ENCODE peak calls at places on chromosomes 5 and 9, in eight cellular contexts. C is transverse colon, E is stomach, V is sigmoid colon, Z is H1, P is GM12878, J is HepG2, B is SK-N-SH. A is an unnamed sample.

GRCh38 chr5:121698690-121699089 is 153.0 kb upstream of the FTMT start:
- DNase-seq in J (no peak), P (no peak), V (no peak), Z (no peak), C (no peak), B (no peak), E (no peak), A (no peak)

GRCh38 chr9:102185371-102185770 is 446.9 kb upstream of the GRIN3A start:
- DNase-seq in B (no peak), E (peak), C (no peak), V (no peak), Z (no peak), P (no peak), J (no peak), A (no peak)

GRCh38 chr5:10760033-10760975 is 730 bp downstream of the DAP start:
- DNase-seq in E (peak), Z (no peak), B (peak), P (no peak), V (peak), J (peak), C (peak), A (no peak)

GRCh38 chr5:64331597-64332277 is 166.1 kb downstream of the RNF180 start:
- DNase-seq in V (peak), C (no peak), J (no peak), P (no peak), E (peak), Z (no peak), B (no peak), A (peak)

GRCh38 chr5:17398439-17398838 is 99.6 kb upstream of the TAF11L2 start:
- DNase-seq in C (no peak), V (no peak), P (no peak), E (no peak), J (no peak), Z (no peak), B (peak), A (no peak)

GRCh38 chr9:114285166-114285867 is 37.6 kb upstream of the ORM1 start:
- DNase-seq in B (peak), V (peak), Z (no peak), E (no peak), P (no peak), J (no peak), C (no peak), A (peak)

GRCh38 chr5:9198399-9198798 is 347.5 kb downstream of the SEMA5A start:
- DNase-seq in B (no peak), J (no peak), Z (no peak), E (no peak), P (no peak), C (no peak), V (no peak), A (no peak)

GRCh38 chr5:129988453-129988852 is 84.2 kb downstream of the CHSY3 start:
- DNase-seq in B (no peak), V (no peak), Z (no peak), C (no peak), E (no peak), J (no peak), P (no peak), A (no peak)

GRCh38 chr9:33264473-33265177 is at the start of the genes BAG1 and CHMP5:
- DNase-seq in V (peak), C (peak), J (peak), Z (peak), B (peak), E (peak), P (peak), A (peak)

GRCh38 chr9:133405508-133406009 is 12.3 kb downstream of the REXO4 start:
- DNase-seq in V (no peak), E (no peak), C (no peak), B (no peak), Z (no peak), P (no peak), J (no peak), A (no peak)

GRCh38 chr5:155046591-155046990 is 33.0 kb downstream of the KIF4B start:
- DNase-seq in P (no peak), E (no peak), J (no peak), B (no peak), V (no peak), C (no peak), Z (no peak), A (no peak)

GRCh38 chr5:171776747-171777419 is 8.7 kb upstream of the SMIM23 start:
- DNase-seq in P (no peak), C (no peak), Z (no peak), J (no peak), V (no peak), E (no peak), B (no peak), A (no peak)

GRCh38 chr9:110900917-110901316 is 137.4 kb downstream of the LPAR1 start:
- DNase-seq in C (no peak), E (no peak), J (no peak), V (no peak), B (no peak), Z (no peak), P (no peak), A (no peak)

GRCh38 chr9:81871695-81872094 is 56.5 kb upstream of the SPATA31D4 start:
- DNase-seq in V (no peak), J (no peak), E (no peak), B (no peak), C (no peak), P (no peak), Z (no peak), A (no peak)

GRCh38 chr5:179806250-179807045 is at the start of gene MGAT4B:
- DNase-seq in B (peak), V (peak), J (no peak), C (peak), E (peak), P (no peak), Z (no peak), A (peak)

GRCh38 chr5:123936548-123936947 is 424.6 kb downstream of the CSNK1G3 start:
- DNase-seq in P (no peak), B (no peak), Z (no peak), C (no peak), E (no peak), V (no peak), J (no peak), A (no peak)

GRCh38 chr9:70613024-70613768 is 198.7 kb upstream of the KLF9 start:
- DNase-seq in V (no peak), E (no peak), P (no peak), B (no peak), Z (no peak), J (no peak), C (no peak), A (no peak)

GRCh38 chr5:73229271-73229670 is 56.3 kb downstream of the TMEM174 start:
- DNase-seq in B (no peak), P (no peak), Z (no peak), V (no peak), E (no peak), C (no peak), J (no peak), A (no peak)

GRCh38 chr5:137575847-137576246 is 76.7 kb upstream of the SPOCK1 start:
- DNase-seq in V (no peak), Z (no peak), P (no peak), J (no peak), E (no peak), B (no peak), C (no peak), A (no peak)

GRCh38 chr5:81948349-81948748 is 23.5 kb upstream of the ATG10 start:
- DNase-seq in P (no peak), J (no peak), V (no peak), Z (no peak), E (no peak), B (no peak), C (no peak), A (no peak)

GRCh38 chr9:112009656-112010055 is 113.0 kb downstream of the UGCG start:
- DNase-seq in B (no peak), V (no peak), C (no peak), J (no peak), Z (no peak), P (no peak), E (no peak), A (no peak)

GRCh38 chr5:15442183-15442550 is 57.8 kb upstream of the FBXL7 start:
- DNase-seq in P (no peak), V (no peak), Z (no peak), J (no peak), E (no peak), B (no peak), C (no peak), A (no peak)

GRCh38 chr5:78361226-78361993 is 993 bp downstream of the SCAMP1 start:
- DNase-seq in J (peak), C (peak), B (peak), P (no peak), V (peak), Z (no peak), E (peak), A (no peak)

GRCh38 chr5:72760259-72760658 is 56.2 kb upstream of the TNPO1 start:
- DNase-seq in J (no peak), V (no peak), P (no peak), E (no peak), C (no peak), Z (no peak), B (no peak), A (no peak)

GRCh38 chr9:32873131-32873530 is 89.8 kb downstream of the TMEM215 start:
- DNase-seq in E (no peak), Z (no peak), J (no peak), B (no peak), P (no peak), V (no peak), C (no peak), A (no peak)

GRCh38 chr5:146400206-146400605 is 46.9 kb upstream of the TCERG1 start:
- DNase-seq in V (no peak), Z (no peak), P (no peak), B (peak), J (no peak), E (no peak), C (no peak), A (no peak)

GRCh38 chr5:111993242-111993641 is 236.2 kb upstream of the NREP start:
- DNase-seq in J (no peak), E (no peak), P (no peak), B (no peak), V (no peak), Z (no peak), C (no peak), A (no peak)

GRCh38 chr9:93467062-93467416 is 13.7 kb upstream of the FAM120AOS start:
- DNase-seq in C (no peak), P (no peak), V (no peak), E (no peak), Z (no peak), B (no peak), J (peak), A (no peak)

GRCh38 chr9:37146372-37146771 is 26.0 kb downstream of the ZCCHC7 start:
- DNase-seq in V (no peak), C (no peak), J (no peak), Z (no peak), P (peak), E (no peak), B (no peak), A (no peak)

GRCh38 chr9:104748359-104749031 is 1.0 kb downstream of the NIPSNAP3A start:
- DNase-seq in P (no peak), Z (no peak), B (peak), J (peak), V (no peak), E (no peak), C (no peak), A (no peak)

GRCh38 chr5:179406031-179406681 is 60.9 kb upstream of the ADAMTS2 start:
- DNase-seq in C (no peak), P (no peak), B (no peak), V (no peak), J (no peak), Z (no peak), E (no peak), A (no peak)

GRCh38 chr5:134913254-134913653 is 8.3 kb downstream of the PCBD2 start:
- DNase-seq in B (no peak), E (no peak), C (no peak), P (no peak), J (no peak), Z (no peak), V (no peak), A (no peak)

GRCh38 chr5:158050401-158050800 is 191.5 kb upstream of the CLINT1 start:
- DNase-seq in V (no peak), C (no peak), P (no peak), J (no peak), E (no peak), Z (no peak), B (no peak), A (no peak)

GRCh38 chr5:32275421-32275765 is 37.3 kb downstream of the MTMR12 start:
- DNase-seq in V (no peak), J (peak), E (no peak), C (no peak), B (no peak), Z (no peak), P (no peak), A (peak)

GRCh38 chr9:35728041-35728971 is 3.7 kb downstream of the TLN1 start:
- DNase-seq in J (peak), E (peak), B (no peak), P (no peak), Z (no peak), V (peak), C (peak), A (no peak)

GRCh38 chr5:142441638-142442037 is 116.8 kb upstream of the SPRY4 start:
- DNase-seq in V (peak), J (no peak), B (no peak), Z (no peak), P (no peak), E (no peak), C (peak), A (no peak)

GRCh38 chr9:126471084-126471611 is 142.6 kb upstream of the LMX1B start:
- DNase-seq in Z (no peak), J (no peak), V (no peak), C (peak), E (peak), P (peak), B (no peak), A (peak)
- TF ChIP-seq POLR2AphosphoS5 in Z (no peak), J (no peak), V (no peak), C (no peak), E (peak), P (no peak), B (no peak), A (peak)

DNA sequence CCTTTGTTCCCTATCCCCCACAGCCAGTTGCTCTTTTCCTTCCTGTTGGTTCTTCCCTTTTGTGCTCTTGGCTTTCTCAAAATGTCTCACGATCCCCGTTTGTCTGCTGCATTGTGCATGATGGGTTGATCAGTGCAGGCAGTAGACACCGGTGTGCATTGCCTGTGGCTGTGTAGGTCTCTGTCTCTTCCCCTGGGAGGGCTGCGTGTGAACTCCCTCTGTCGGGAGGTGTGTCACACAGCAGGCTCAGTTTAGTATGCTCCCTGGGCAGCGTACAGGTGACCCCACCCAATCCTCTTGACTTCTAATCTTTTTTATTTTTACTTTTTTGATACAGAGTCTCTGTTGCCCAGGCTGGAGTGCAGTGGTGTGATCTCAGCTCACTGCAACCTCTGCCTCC is 265.3 kb downstream of the FSTL4 start:
- DNase-seq in J (peak), V (no peak), Z (no peak), B (no peak), C (no peak), E (no peak), P (no peak), A (no peak)
- TF ChIP-seq EP300 in J (no peak), V (no peak), Z (no peak), B (no peak), C (no peak), E (no peak), P (no peak), A (no peak)

DNA sequence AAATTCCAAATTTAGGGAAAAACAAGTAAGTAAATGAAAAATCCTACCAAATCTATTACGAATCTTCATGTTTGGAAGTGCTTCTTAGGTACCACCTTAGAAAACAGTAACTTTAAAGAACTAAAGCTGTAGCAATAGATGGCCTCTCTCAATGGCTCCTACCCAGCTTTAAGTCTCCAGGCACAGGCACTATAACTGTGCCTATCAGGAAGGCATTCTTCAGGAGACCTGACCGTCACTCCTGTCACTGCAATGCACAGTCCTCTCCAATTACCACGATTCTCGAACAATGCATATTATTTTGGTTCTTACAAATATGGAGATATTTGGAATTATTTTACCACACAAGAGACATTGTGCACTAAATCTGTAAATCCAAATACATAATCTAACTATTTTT is 12.9 kb downstream of the NFIB start:
- DNase-seq in J (no peak), V (no peak), P (no peak), C (no peak), E (no peak), B (no peak), Z (no peak), A (no peak)
- TF ChIP-seq CTCF in J (no peak), V (no peak), P (no peak), C (no peak), E (no peak), B (no peak), Z (no peak), A (no peak)

DNA sequence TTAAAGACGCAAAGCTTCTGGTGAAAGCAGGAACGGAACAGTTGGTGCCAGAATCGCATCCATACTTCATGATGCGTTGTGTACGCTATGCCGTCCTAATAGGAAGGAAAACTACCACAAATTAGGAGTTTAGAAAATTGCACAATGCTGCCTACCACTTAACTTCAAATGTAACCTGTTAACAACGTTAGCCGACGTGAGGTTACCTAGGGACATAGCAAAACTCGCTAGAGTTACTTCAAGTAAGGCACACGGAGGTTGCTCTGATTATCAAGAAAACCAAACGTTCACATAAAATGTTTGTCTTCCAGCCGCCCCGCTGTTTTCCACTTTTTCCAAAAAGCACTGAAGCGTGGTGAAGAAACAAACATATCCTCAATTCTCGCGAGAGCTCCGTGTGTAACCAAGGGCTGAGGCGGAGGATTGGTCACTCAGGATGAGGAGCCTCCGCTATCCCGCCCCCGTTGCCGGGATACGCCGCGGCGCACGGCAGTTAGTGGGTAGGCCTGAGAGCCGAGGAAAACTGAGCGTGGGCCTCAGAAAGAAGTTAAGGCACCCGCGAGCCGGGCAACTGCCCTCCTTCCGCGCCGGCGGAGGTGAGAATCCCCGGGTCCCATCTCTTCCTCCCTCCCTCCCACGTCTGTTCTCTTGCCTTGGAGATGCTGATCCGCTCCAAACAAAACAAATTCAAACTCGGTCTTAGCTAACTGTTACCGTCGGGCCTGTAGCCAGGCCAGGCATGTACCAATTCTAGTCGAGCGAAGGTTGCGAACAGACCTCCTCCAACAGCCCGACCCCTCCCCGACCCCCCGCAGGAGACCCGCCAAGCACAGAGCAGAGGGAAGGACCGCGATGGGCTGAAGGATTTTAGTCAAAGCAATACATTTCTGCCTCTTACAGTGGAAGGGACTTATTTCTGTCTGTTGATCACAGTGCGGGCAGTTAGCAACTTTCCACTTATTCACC is at the start of gene IFT74:
- DNase-seq in P (peak), C (peak), B (peak), Z (peak), V (peak), J (peak), E (peak), A (peak)
- TF ChIP-seq POLR2AphosphoS5 in P (peak), C (no peak), B (peak), Z (no peak), V (peak), J (peak), E (peak), A (peak)

GRCh38 chr5:1500411-1501091 is 23.2 kb downstream of the LPCAT1 start:
- DNase-seq in J (no peak), B (no peak), V (peak), E (peak), Z (no peak), C (peak), P (no peak), A (no peak)
- TF ChIP-seq EP300 in J (no peak), B (no peak), V (no peak), E (no peak), Z (no peak), C (no peak), P (no peak), A (no peak)

GRCh38 chr5:50325237-50325832 is 115.8 kb downstream of the EMB start:
- DNase-seq in Z (no peak), V (no peak), J (no peak), B (peak), E (no peak), P (no peak), C (no peak), A (no peak)

GRCh38 chr5:50318220-50318619 is 122.9 kb downstream of the EMB start:
- DNase-seq in Z (no peak), J (no peak), C (no peak), B (no peak), P (no peak), E (no peak), V (no peak), A (no peak)

DNA sequence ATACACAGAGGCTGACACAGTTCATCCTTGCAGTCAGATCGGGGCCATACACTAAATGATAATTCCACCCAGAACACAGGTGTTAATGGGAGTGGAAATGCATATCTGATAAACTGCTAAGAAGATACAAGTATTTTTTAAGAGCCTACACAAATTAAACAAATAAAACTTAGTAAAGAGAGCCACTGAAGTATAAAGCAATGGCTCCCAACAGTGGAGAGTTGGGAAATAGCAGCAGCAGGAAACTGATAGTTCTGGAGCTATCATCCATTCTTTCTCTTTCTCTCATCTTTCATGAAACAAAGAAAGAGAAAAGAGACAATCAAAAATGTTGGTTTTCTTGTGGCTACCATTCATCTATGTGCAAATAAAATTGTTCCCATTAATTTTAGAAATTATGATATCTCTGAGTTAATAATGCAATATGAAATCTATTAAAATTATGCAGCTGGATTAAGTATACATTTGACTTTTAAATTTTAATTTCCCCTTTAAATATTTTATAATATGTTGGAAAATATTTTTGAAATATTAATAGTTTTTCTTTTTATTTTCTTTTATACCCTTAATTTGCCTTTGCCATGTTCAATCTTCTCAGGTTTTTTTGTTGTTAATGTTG is 120.8 kb downstream of the EMB start:
- DNase-seq in C (no peak), V (no peak), J (no peak), P (no peak), B (no peak), Z (no peak), E (no peak), A (no peak)
- TF ChIP-seq CTCF in C (no peak), V (no peak), J (no peak), P (no peak), B (peak), Z (no peak), E (no peak), A (no peak)

GRCh38 chr9:20630241-20630943 is 8.1 kb upstream of the MLLT3 start:
- DNase-seq in C (no peak), B (no peak), Z (no peak), P (no peak), V (no peak), E (no peak), J (no peak), A (no peak)
- TF ChIP-seq POLR2AphosphoS5 in C (no peak), B (no peak), Z (no peak), P (no peak), V (no peak), E (no peak), J (no peak), A (no peak)

A was measured in suprapubic skin.